ENCODE peak calls at places on chromosome 9, in four cellular contexts. One of them, this sample, is unnamed.

GRCh38 chr9:35826071-35826701 is 2.3 kb downstream of the FAM221B start:
- DNase-seq in endothelial cell of umbilical vein: peak; percentile 85
- DNase-seq in IMR-90: peak; percentile 73
- DNase-seq in K562: peak; percentile 45
- DNase-seq in this sample: peak; percentile 69

GRCh38 chr9:116238225-116238624 is 84.6 kb downstream of the PAPPA start:
- DNase-seq in IMR-90: peak; percentile 93
- DNase-seq in K562: no peak
- DNase-seq in endothelial cell of umbilical vein: no peak
- DNase-seq in this sample: no peak

GRCh38 chr9:125376261-125377226 is 114.9 kb downstream of the GAPVD1 start:
- DNase-seq in K562: no peak
- DNase-seq in IMR-90: no peak
- DNase-seq in endothelial cell of umbilical vein: no peak
- DNase-seq in this sample: no peak

GRCh38 chr9:110340306-110340705 is 2.6 kb upstream of the TXNDC8 start:
- DNase-seq in K562: no peak
- DNase-seq in IMR-90: no peak
- DNase-seq in endothelial cell of umbilical vein: no peak
- DNase-seq in this sample: no peak

GRCh38 chr9:121286973-121287721 is 19.2 kb downstream of the GSN start:
- DNase-seq in endothelial cell of umbilical vein: peak; percentile 98
- DNase-seq in IMR-90: peak; percentile 95
- DNase-seq in K562: peak; percentile 90
- DNase-seq in this sample: no peak

GRCh38 chr9:71357346-71357745 is 235.9 kb upstream of the TRPM3 start:
- DNase-seq in K562: no peak
- DNase-seq in IMR-90: no peak
- DNase-seq in endothelial cell of umbilical vein: no peak
- DNase-seq in this sample: no peak

GRCh38 chr9:83132768-83133167 is 69.8 kb upstream of the RASEF start:
- DNase-seq in IMR-90: no peak
- DNase-seq in K562: no peak
- DNase-seq in endothelial cell of umbilical vein: no peak
- DNase-seq in this sample: no peak

GRCh38 chr9:101114317-101114716 is 85.8 kb downstream of the PLPPR1 start:
- DNase-seq in IMR-90: no peak
- DNase-seq in K562: no peak
- DNase-seq in endothelial cell of umbilical vein: no peak
- DNase-seq in this sample: no peak

GRCh38 chr9:27117489-27118135 is 8.6 kb downstream of the TEK start:
- DNase-seq in K562: no peak
- DNase-seq in endothelial cell of umbilical vein: peak; percentile 98
- DNase-seq in IMR-90: no peak
- DNase-seq in this sample: no peak

GRCh38 chr9:110440161-110440560 is 102.5 kb upstream of the TXNDC8 start:
- DNase-seq in K562: no peak
- DNase-seq in endothelial cell of umbilical vein: no peak
- DNase-seq in IMR-90: peak; percentile 96
- DNase-seq in this sample: no peak

GRCh38 chr9:98860871-98861293 is 53.4 kb downstream of the GALNT12 start:
- DNase-seq in IMR-90: peak; percentile 95
- DNase-seq in endothelial cell of umbilical vein: peak; percentile 24
- DNase-seq in K562: no peak
- DNase-seq in this sample: no peak

GRCh38 chr9:3963266-3964019 is 336.4 kb downstream of the GLIS3 start:
- DNase-seq in K562: no peak
- DNase-seq in endothelial cell of umbilical vein: peak; percentile 24
- DNase-seq in IMR-90: peak; percentile 93
- DNase-seq in this sample: no peak

GRCh38 chr9:134536931-134537330 is 104.7 kb upstream of the COL5A1 start:
- DNase-seq in K562: no peak
- DNase-seq in endothelial cell of umbilical vein: no peak
- DNase-seq in IMR-90: no peak
- DNase-seq in this sample: no peak
- TF ChIP-seq FOS in K562: no peak
- TF ChIP-seq FOS in endothelial cell of umbilical vein: no peak
- TF ChIP-seq FOS in IMR-90: no peak
- TF ChIP-seq FOS in this sample: no peak

DNA sequence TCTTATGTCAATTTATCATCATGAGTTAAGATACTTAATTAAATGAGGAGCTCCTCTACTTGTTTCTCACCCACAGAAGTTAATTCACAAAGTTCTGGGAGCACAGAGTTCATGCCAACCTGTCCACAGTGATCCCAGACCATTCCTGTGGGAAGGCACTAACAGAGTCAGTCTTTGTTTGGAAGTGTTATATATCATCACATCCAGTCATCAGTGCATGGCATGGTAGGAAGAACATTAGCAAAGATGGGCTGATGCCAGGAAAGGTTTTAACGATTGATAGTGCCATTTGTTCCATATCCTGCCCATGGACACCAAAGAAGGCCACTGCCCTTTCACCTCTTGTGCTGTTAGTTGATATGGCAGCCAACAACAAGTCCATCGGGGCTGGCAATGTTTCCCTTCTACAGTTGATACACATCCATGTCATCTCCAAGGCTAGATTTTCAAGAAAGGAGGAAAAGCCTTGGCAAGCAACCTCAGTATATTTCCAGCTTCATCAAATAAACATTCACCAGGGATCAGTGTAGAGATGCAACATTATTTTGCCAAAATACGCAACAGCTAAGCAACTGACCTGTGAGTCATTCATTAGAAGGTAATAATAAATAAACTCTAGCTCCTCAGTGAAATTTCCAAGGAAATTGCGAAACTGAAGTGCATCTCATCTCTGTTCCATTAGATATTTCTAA is 169.6 kb downstream of the RORB start:
- DNase-seq in IMR-90: peak; percentile 40
- DNase-seq in K562: no peak
- DNase-seq in endothelial cell of umbilical vein: no peak
- DNase-seq in this sample: no peak
- TF ChIP-seq FOS in IMR-90: no peak
- TF ChIP-seq FOS in K562: no peak
- TF ChIP-seq FOS in endothelial cell of umbilical vein: no peak
- TF ChIP-seq FOS in this sample: no peak

GRCh38 chr9:136297016-136297691 is 6.7 kb downstream of the CCDC187 start:
- DNase-seq in K562: no peak
- DNase-seq in IMR-90: no peak
- DNase-seq in endothelial cell of umbilical vein: peak; percentile 68
- DNase-seq in this sample: no peak
- TF ChIP-seq FOS in K562: no peak
- TF ChIP-seq FOS in IMR-90: no peak
- TF ChIP-seq FOS in endothelial cell of umbilical vein: no peak
- TF ChIP-seq FOS in this sample: no peak

GRCh38 chr9:88811511-88811910 is 179.8 kb upstream of the S1PR3 start:
- DNase-seq in K562: no peak
- DNase-seq in endothelial cell of umbilical vein: no peak
- DNase-seq in IMR-90: no peak
- DNase-seq in this sample: no peak

GRCh38 chr9:88814521-88815101 is 176.7 kb upstream of the S1PR3 start:
- DNase-seq in IMR-90: peak; percentile 68
- DNase-seq in K562: no peak
- DNase-seq in endothelial cell of umbilical vein: no peak
- DNase-seq in this sample: no peak

GRCh38 chr9:88810826-88811225 is 180.4 kb upstream of the S1PR3 start:
- DNase-seq in IMR-90: no peak
- DNase-seq in K562: no peak
- DNase-seq in endothelial cell of umbilical vein: no peak
- DNase-seq in this sample: no peak

GRCh38 chr9:88813810-88814209 is 177.5 kb upstream of the S1PR3 start:
- DNase-seq in IMR-90: no peak
- DNase-seq in K562: no peak
- DNase-seq in endothelial cell of umbilical vein: no peak
- DNase-seq in this sample: no peak

GRCh38 chr9:88812938-88813670 is 178.2 kb upstream of the S1PR3 start:
- DNase-seq in endothelial cell of umbilical vein: no peak
- DNase-seq in K562: no peak
- DNase-seq in IMR-90: no peak
- DNase-seq in this sample: no peak
- TF ChIP-seq FOS in endothelial cell of umbilical vein: no peak
- TF ChIP-seq FOS in K562: no peak
- TF ChIP-seq FOS in IMR-90: no peak
- TF ChIP-seq FOS in this sample: no peak

GRCh38 chr9:92965759-92966517 is 18.6 kb downstream of the FGD3 start:
- DNase-seq in endothelial cell of umbilical vein: no peak
- DNase-seq in K562: no peak
- DNase-seq in IMR-90: no peak
- DNase-seq in this sample: no peak
- TF ChIP-seq FOS in endothelial cell of umbilical vein: no peak
- TF ChIP-seq FOS in K562: no peak
- TF ChIP-seq FOS in IMR-90: no peak
- TF ChIP-seq FOS in this sample: no peak

GRCh38 chr9:109311281-109311680 is 9.6 kb downstream of the EPB41L4B start:
- DNase-seq in K562: no peak
- DNase-seq in IMR-90: peak; percentile 27
- DNase-seq in endothelial cell of umbilical vein: no peak
- DNase-seq in this sample: no peak
- TF ChIP-seq FOS in K562: no peak
- TF ChIP-seq FOS in IMR-90: no peak
- TF ChIP-seq FOS in endothelial cell of umbilical vein: no peak
- TF ChIP-seq FOS in this sample: no peak

GRCh38 chr9:33988219-33988890 is 60.3 kb downstream of the UBAP2 start:
- DNase-seq in IMR-90: peak; percentile 43
- DNase-seq in K562: no peak
- DNase-seq in endothelial cell of umbilical vein: no peak
- DNase-seq in this sample: peak; percentile 62
- TF ChIP-seq FOS in IMR-90: no peak
- TF ChIP-seq FOS in K562: no peak
- TF ChIP-seq FOS in endothelial cell of umbilical vein: no peak
- TF ChIP-seq FOS in this sample: no peak

GRCh38 chr9:127305450-127306226 is 41.1 kb downstream of the GARNL3 start:
- DNase-seq in endothelial cell of umbilical vein: no peak
- DNase-seq in IMR-90: no peak
- DNase-seq in K562: no peak
- DNase-seq in this sample: no peak

GRCh38 chr9:127309715-127310114 is 45.1 kb downstream of the GARNL3 start:
- DNase-seq in K562: no peak
- DNase-seq in endothelial cell of umbilical vein: no peak
- DNase-seq in IMR-90: no peak
- DNase-seq in this sample: no peak

GRCh38 chr9:127308559-127309429 is 44.2 kb downstream of the GARNL3 start:
- DNase-seq in endothelial cell of umbilical vein: no peak
- DNase-seq in K562: no peak
- DNase-seq in IMR-90: peak; percentile 64
- DNase-seq in this sample: no peak

GRCh38 chr9:127311239-127311741 is 46.7 kb downstream of the GARNL3 start:
- DNase-seq in endothelial cell of umbilical vein: peak; percentile 74
- DNase-seq in K562: peak; percentile 31
- DNase-seq in IMR-90: peak; percentile 36
- DNase-seq in this sample: no peak

DNA sequence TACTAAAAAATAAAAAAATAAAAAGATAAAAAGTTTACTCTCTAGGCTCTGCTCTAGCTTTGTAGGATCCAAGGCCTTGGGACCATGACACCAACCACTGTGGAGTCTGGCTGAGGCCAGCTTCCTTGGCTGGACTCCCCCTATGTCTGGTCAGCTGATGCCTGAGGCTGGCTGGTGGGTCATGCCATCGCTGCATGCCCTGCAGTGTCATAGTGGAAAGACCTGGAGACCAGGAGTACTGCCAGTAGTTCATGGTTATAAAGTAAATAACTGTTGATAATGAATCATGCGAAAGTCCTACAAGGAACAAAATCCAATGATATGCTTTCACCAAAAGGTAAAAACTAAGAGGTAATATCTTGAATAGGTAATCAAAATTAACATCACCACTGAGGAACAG is 43.2 kb downstream of the GARNL3 start:
- DNase-seq in endothelial cell of umbilical vein: no peak
- DNase-seq in K562: no peak
- DNase-seq in IMR-90: no peak
- DNase-seq in this sample: no peak
- TF ChIP-seq FOS in endothelial cell of umbilical vein: no peak
- TF ChIP-seq FOS in K562: no peak
- TF ChIP-seq FOS in IMR-90: no peak
- TF ChIP-seq FOS in this sample: no peak

DNA sequence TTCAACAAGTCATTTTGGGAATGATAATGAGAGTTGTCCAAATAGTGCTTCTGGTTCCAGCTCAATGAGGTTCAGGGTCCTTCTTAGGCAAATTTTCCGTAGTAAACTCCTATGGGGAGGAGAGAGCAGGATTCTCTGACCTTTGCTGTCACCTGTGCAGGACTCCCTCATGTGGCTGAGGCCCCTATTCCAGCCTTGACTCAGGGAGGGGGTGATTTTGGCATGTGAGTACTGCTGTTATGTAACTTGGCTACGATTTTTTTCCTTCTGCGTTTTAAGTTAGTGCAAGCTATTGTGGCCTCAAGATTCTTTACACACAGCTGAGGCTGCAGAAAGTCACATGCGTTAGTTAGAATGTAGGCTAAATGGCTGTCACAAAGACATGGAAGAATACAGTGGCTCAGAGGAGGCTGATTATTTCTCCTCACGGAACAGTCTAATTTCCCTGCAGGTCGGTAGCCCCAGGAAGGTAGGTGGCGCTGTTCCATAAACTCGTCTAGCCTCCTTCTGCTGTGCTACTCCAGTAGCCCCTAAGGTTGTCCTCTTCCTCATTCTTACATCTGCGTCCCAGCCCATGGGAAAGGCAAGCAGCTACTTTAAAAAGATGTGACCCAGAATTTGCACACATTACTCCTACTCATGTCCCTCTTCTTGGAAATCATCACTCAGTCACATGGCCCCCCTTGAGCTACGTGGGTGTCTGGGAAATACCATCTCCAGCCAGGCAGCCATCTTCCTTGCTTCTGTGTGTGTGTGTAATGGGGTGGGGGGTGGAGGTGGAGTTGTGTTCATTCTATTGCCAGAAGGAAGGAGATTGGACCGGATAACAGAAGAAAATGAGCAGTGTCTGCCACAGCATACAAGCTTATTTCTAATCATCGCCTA is 486.5 kb downstream of the CCDC171 start:
- DNase-seq in K562: no peak
- DNase-seq in IMR-90: peak; percentile 51
- DNase-seq in endothelial cell of umbilical vein: peak; percentile 5
- DNase-seq in this sample: no peak
- TF ChIP-seq FOS in K562: no peak
- TF ChIP-seq FOS in IMR-90: no peak
- TF ChIP-seq FOS in endothelial cell of umbilical vein: no peak
- TF ChIP-seq FOS in this sample: no peak

GRCh38 chr9:137025120-137025966 is 2.7 kb downstream of the ABCA2 start:
- DNase-seq in K562: no peak
- DNase-seq in endothelial cell of umbilical vein: no peak
- DNase-seq in IMR-90: no peak
- DNase-seq in this sample: no peak
- TF ChIP-seq FOS in K562: no peak
- TF ChIP-seq FOS in endothelial cell of umbilical vein: no peak
- TF ChIP-seq FOS in IMR-90: no peak
- TF ChIP-seq FOS in this sample: no peak

This sample was measured in GM12878.